ENCODE peak calls at places on chromosomes 2 and 18, in seven cellular contexts. F, C, X, M, D, K and S are unnamed samples. For H3K79me1, the result is how much of the 10 kb centered on the place peaks cover.

GRCh38 chr2:42569116-42569711 is 782 bp downstream of the MTA3 start:
- DNase-seq in F (peak), C (peak), X (peak), M (no peak), D (no peak), K (no peak), S (no peak)

GRCh38 chr18:60292186-60292585 is 80.4 kb downstream of the MC4R start:
- DNase-seq in F (no peak), C (no peak), X (no peak), M (no peak), D (no peak), K (no peak), S (no peak)

GRCh38 chr2:80392446-80392845 is 87.9 kb upstream of the LRRTM1 start:
- DNase-seq in F (peak), C (no peak), X (peak), M (no peak), D (no peak), K (no peak), S (no peak)

GRCh38 chr18:68498185-68498584 is 216.7 kb downstream of the TMX3 start:
- DNase-seq in F (peak), C (peak), X (no peak), M (no peak), D (no peak), K (no peak), S (no peak)

GRCh38 chr2:241561811-241562210 is 3.3 kb downstream of the BOK start:
- DNase-seq in F (peak), C (peak), X (peak), M (no peak), D (no peak), K (peak), S (peak)

GRCh38 chr2:142065700-142066099 is 65.1 kb downstream of the LRP1B start:
- DNase-seq in F (no peak), C (no peak), X (no peak), M (no peak), D (no peak), K (no peak), S (no peak)

GRCh38 chr2:112723995-112724394 is 3.2 kb downstream of the NT5DC4 start:
- DNase-seq in F (no peak), C (no peak), X (no peak), M (no peak), D (no peak), K (no peak), S (no peak)

GRCh38 chr2:44948565-44949328 is 7.2 kb downstream of the SIX3 start:
- DNase-seq in F (no peak), C (no peak), X (no peak), M (no peak), D (no peak), K (no peak), S (peak)

GRCh38 chr2:233059797-233060499 is at the start of gene INPP5D:
- DNase-seq in F (no peak), C (no peak), X (no peak), M (no peak), D (no peak), K (no peak), S (no peak)

DNA sequence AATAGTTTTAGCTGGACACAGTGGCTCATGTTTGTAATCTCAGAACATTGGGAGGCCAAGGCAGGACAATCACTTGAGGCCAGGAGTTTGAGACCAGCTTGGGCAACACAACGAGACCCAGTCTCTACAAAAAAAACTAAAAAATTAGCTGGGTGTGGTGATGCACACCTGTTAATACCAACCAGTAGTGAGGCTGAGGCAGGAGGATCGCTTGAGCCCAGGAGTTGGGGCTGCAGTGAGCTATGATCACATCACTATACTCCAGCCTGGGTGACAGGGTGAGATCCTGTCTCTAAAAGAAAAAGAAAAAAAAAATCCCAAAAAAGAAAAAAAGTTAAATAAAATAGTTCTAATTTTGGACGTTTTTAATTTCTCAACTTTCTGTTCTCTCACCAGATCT is 68.7 kb downstream of the MAP4K3 start:
- DNase-seq in F (no peak), C (no peak), X (no peak), M (no peak), D (no peak), K (no peak), S (no peak)
- H3K79me1 ChIP-seq in F (under half), C (under half), X (half or more), M (under half), D (under half), K (under half), S (under half)

DNA sequence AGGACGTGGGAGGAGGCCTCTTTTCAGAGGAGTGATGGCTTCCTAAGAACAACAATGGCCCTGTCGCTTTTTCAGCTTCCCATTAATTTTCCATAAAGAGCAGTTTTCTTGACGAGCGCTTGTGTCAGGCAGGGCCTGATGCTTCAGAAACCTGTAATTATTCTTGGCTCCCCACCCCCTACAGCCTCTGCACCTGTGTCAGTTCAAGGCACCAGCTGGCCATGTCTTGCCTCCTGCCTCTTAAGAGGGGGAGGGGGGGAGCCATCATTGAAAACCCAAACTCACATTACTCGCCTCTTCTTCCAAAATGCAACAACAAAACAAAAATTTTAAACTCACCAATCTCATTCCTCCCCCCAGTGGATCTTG is 32.3 kb downstream of the KLF7 start:
- DNase-seq in F (no peak), C (no peak), X (no peak), M (no peak), D (no peak), K (no peak), S (no peak)
- H3K18ac ChIP-seq in F (no peak), C (peak), X (no peak), M (no peak), D (no peak), K (no peak), S (no peak)

DNA sequence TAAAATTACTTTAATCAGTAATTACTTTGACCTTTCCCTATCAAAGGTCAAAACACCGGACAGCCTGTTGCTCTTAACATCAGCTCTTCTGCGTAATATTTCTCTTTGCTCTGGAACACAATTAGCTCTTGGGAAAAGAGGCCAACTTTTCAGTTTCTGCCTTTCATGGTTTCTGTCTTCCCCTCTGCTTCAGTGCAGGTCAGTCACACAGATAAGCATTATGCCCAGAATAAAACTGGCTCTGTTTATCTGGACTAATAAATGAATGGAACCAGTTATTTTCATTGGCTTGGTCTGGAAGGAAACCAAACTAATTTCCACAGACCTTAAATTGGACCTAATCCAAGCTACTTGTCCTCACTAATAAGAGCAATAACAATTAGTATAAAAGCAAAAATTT is 26.2 kb upstream of the GALNT3 start:
- DNase-seq in F (no peak), C (no peak), X (no peak), M (no peak), D (no peak), K (no peak), S (no peak)
- H3K79me1 ChIP-seq in F (under half), C (under half), X (under half), M (under half), D (under half), K (under half), S (under half)

GRCh38 chr2:17786727-17787126 is 29.5 kb upstream of the MSGN1 start:
- DNase-seq in F (no peak), C (no peak), X (no peak), M (no peak), D (no peak), K (no peak), S (no peak)

GRCh38 chr2:17790539-17790938 is 25.7 kb upstream of the MSGN1 start:
- DNase-seq in F (no peak), C (no peak), X (no peak), M (no peak), D (no peak), K (no peak), S (no peak)

GRCh38 chr2:17791121-17791902 is 24.9 kb upstream of the MSGN1 start:
- DNase-seq in F (peak), C (no peak), X (peak), M (no peak), D (no peak), K (no peak), S (no peak)

GRCh38 chr2:17792515-17792914 is 23.7 kb upstream of the MSGN1 start:
- DNase-seq in F (no peak), C (no peak), X (no peak), M (no peak), D (no peak), K (no peak), S (no peak)

DNA sequence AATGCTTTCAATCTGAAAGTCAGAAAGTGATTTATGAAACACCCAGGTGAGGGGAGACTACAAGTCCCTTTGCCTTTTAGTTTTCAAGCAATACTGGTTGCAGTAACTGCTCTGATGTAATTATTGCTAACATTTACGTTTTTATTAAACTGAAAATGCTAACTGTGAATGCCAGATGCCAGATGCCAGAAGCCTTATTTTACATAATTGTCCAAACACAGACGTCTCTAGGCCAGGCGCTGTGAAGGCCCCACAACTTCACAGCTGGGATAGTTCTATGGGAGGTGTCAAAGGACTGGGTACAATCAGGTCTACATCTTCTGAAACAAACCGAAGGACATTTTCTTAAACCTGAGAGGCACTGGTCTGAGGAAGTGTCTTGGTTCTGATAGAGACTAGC is 27.5 kb upstream of the MSGN1 start:
- DNase-seq in F (no peak), C (peak), X (no peak), M (no peak), D (no peak), K (no peak), S (no peak)
- H3K18ac ChIP-seq in F (no peak), C (no peak), X (no peak), M (no peak), D (no peak), K (no peak), S (no peak)

GRCh38 chr2:196169521-196169920 is 1.9 kb downstream of the STK17B start:
- DNase-seq in F (peak), C (no peak), X (no peak), M (no peak), D (no peak), K (no peak), S (no peak)
- H3K79me1 ChIP-seq in F (under half), C (under half), X (under half), M (under half), D (under half), K (under half), S (under half)

DNA sequence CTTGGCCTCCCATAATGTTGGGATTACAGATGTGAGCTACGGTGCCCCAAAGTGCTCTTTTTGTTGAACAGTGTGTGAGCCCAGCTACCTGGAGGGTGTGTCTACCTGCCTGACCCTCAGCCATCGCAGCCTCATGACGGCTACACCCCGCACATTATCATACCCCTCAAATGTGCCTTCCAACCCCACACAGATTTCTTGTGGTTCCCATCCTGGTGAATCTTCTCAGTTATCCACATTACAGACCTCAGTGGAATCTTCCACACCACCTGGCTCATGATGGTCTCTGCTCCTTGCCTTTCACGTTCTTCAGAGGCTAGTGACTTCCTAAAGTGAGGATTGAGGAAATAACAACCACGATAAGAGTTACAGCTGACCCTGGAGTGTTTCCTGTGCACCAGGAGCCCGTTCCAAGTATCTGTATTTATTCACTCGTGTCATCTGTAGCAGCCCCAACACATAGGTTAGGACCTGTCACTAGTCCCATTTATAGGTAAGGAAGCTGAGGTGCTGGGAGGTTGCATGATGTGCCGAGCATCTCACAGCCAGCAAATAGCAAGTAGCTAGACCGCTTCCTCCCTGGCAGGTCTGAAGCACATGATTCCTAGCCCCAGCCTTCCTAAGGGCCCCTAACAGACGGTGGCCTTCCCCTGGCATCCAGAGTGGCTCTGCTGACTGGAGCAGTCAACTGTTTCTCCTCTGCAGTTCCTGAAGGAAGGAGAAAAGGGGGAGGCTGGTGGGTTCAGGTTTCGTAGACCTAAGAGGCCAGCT is 47.3 kb downstream of the TCF7L1 start:
- DNase-seq in F (no peak), C (no peak), X (no peak), M (no peak), D (no peak), K (no peak), S (no peak)
- H3K18ac ChIP-seq in F (no peak), C (no peak), X (no peak), M (peak), D (no peak), K (no peak), S (no peak)

DNA sequence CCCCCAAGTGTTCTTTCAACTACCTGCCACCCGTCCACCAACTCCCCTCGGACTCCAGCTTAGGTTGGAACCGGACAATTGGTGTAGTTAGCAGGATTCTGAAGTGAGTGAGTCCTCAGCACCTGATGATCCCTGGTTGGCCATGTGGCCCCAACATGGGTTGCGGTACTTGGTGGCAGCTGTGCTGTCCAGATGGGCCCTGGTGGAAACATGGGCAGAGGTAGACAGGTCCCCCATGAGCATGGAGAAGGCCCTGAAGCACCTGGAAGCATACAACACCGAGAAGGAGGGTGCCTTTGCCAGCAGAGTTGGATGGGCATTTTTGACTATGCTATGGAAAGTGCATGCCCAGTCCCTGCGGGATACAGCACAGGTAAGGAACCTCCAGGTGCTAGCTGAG is 11.0 kb upstream of the C2orf42 start:
- DNase-seq in F (no peak), C (no peak), X (no peak), M (no peak), D (no peak), K (no peak), S (no peak)
- H3K79me1 ChIP-seq in F (under half), C (under half), X (under half), M (under half), D (under half), K (under half), S (under half)

DNA sequence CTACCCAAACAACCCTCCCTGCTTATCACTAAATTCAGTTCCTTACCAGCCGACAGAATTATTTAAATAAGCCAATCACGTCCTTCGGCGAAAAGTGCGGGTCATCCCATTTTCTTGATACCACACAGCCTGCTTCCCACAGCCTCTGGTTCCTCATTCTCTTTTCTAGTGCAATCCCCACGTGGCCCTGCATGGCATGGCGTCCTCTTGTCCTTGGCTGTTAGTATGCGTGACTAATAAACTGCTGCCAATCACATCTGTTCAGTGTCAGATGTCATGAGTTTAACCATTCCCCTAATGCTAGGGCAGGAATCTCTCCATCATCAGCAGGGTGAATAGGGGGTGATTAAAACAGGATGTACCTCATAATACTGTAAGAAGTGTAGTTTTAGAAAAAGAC is 62.8 kb upstream of the TSPYL6 start:
- DNase-seq in F (peak), C (no peak), X (no peak), M (no peak), D (no peak), K (no peak), S (no peak)
- H3K18ac ChIP-seq in F (no peak), C (no peak), X (no peak), M (no peak), D (no peak), K (no peak), S (no peak)

DNA sequence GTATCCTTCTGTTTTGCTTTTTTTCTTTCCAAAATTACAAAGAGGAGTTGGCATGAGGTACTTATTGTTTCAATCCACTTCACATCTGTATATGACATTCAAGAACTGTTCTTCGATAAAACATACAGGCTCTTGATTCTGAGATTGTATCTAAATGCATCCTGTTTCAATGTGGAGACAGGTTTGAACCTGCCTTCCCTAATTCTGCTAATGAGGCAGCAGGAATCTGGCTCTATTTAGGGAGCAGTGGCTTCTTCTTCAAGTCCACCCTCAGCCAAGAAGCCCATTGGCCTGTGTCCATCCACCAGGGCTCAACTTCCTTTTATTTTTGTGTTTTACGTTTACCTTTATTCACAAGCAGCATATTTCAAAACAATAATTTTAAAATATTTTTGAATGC is 84.8 kb upstream of the PIK3C3 start:
- DNase-seq in F (no peak), C (no peak), X (no peak), M (no peak), D (no peak), K (no peak), S (no peak)
- H3K79me1 ChIP-seq in F (under half), C (under half), X (under half), M (under half), D (under half), K (under half), S (under half)